ENCODE peak calls at places on chromosomes 6 and 20, in six cellular contexts. I is left lung, E is BE2C, C is breast epithelium, A is neural progenitor cell, J is endothelial cell of umbilical vein. P is an unnamed sample.

GRCh38 chr6:47428746-47429664 is 48.6 kb upstream of the CD2AP start:
- DNase-seq in I (no peak), E (no peak), C (no peak), A (no peak), J (no peak), P (peak; percentile 22)

GRCh38 chr20:51668515-51668914 is 99.7 kb downstream of the ATP9A start:
- DNase-seq in I (no peak), E (no peak), C (no peak), A (no peak), J (no peak), P (no peak)

GRCh38 chr6:88629838-88630462 is 333.5 kb downstream of the RNGTT start:
- DNase-seq in I (no peak), E (no peak), C (no peak), A (peak; percentile 79), J (no peak), P (peak; percentile 23)

GRCh38 chr20:41167118-41167470 is 29.8 kb downstream of the PLCG1 start:
- DNase-seq in I (peak; percentile 16), E (no peak), C (no peak), A (no peak), J (no peak), P (no peak)

GRCh38 chr6:168450921-168451320 is 9.9 kb downstream of the SMOC2 start:
- DNase-seq in I (no peak), E (no peak), C (no peak), A (no peak), J (no peak), P (no peak)

GRCh38 chr20:18443841-18444240 is 23.0 kb downstream of the DZANK1 start:
- DNase-seq in I (no peak), E (peak; percentile 32), C (no peak), A (no peak), J (no peak), P (no peak)

GRCh38 chr20:59340186-59340885 is 39.9 kb downstream of the EDN3 start:
- DNase-seq in I (no peak), E (no peak), C (no peak), A (no peak), J (no peak), P (no peak)

GRCh38 chr20:63457737-63458136 is 14.7 kb downstream of the KCNQ2 start:
- DNase-seq in I (no peak), E (peak; percentile 69), C (peak; percentile 26), A (no peak), J (no peak), P (no peak)

GRCh38 chr6:31426395-31426794 is 23.0 kb downstream of the MICA start:
- DNase-seq in I (no peak), E (no peak), C (no peak), A (no peak), J (no peak), P (no peak)

GRCh38 chr20:5844063-5844681 is 94.0 kb downstream of the SHLD1 start:
- DNase-seq in I (no peak), E (peak; percentile 79), C (no peak), A (no peak), J (no peak), P (no peak)

GRCh38 chr6:75378101-75378500 is 93.5 kb upstream of the TMEM30A start:
- DNase-seq in I (no peak), E (no peak), C (no peak), A (no peak), J (no peak), P (no peak)

GRCh38 chr20:38268115-38268514 is 7.6 kb upstream of the KIAA1755 start:
- DNase-seq in I (no peak), E (no peak), C (no peak), A (no peak), J (no peak), P (no peak)

GRCh38 chr6:136783495-136784270 is 8.6 kb downstream of the MAP3K5 start:
- DNase-seq in I (peak; percentile 68), E (no peak), C (no peak), A (no peak), J (no peak), P (no peak)

GRCh38 chr6:142378138-142378875 is 76.5 kb downstream of the ADGRG6 start:
- DNase-seq in I (no peak), E (no peak), C (no peak), A (no peak), J (peak; percentile 96), P (no peak)

GRCh38 chr6:21885532-21886089 is 292.1 kb downstream of the SOX4 start:
- DNase-seq in I (peak; percentile 41), E (peak; percentile 52), C (peak; percentile 65), A (peak; percentile 45), J (peak; percentile 93), P (no peak)

GRCh38 chr6:81820979-81821378 is 68.5 kb upstream of the TENT5A start:
- DNase-seq in I (no peak), E (no peak), C (no peak), A (no peak), J (no peak), P (no peak)

GRCh38 chr20:20019123-20019522 is 2.0 kb downstream of the NAA20 start:
- DNase-seq in I (no peak), E (no peak), C (peak; percentile 46), A (no peak), J (no peak), P (no peak)

GRCh38 chr6:148423601-148424270 is 81.1 kb downstream of the SASH1 start:
- DNase-seq in I (no peak), E (no peak), C (no peak), A (no peak), J (peak; percentile 96), P (no peak)

GRCh38 chr6:137234505-137234863 is 15.3 kb upstream of the IFNGR1 start:
- DNase-seq in I (no peak), E (no peak), C (no peak), A (no peak), J (no peak), P (no peak)

GRCh38 chr6:43055966-43056365 is 2.3 kb upstream of the CUL7 start:
- DNase-seq in I (no peak), E (no peak), C (no peak), A (no peak), J (no peak), P (no peak)

GRCh38 chr6:43052225-43052841 is 1.3 kb downstream of the CUL7 start:
- DNase-seq in I (no peak), E (no peak), C (no peak), A (no peak), J (no peak), P (no peak)

GRCh38 chr6:43054206-43054943 is 724 bp upstream of the CUL7 start:
- DNase-seq in I (no peak), E (no peak), C (peak; percentile 53), A (no peak), J (peak; percentile 13), P (peak; percentile 72)

GRCh38 chr6:43052842-43053544 is 658 bp downstream of the CUL7 start:
- DNase-seq in I (no peak), E (peak; percentile 32), C (peak; percentile 31), A (no peak), J (peak; percentile 53), P (peak; percentile 56)

GRCh38 chr6:43053545-43054205 is at the start of gene CUL7:
- DNase-seq in I (peak; percentile 93), E (peak; percentile 93), C (peak; percentile 90), A (peak; percentile 91), J (peak; percentile 95), P (peak; percentile 99)
- H3K36me3 ChIP-seq in I (no peaks in the 10 kb centered on the region), E (peaks cover 8% of the 10 kb centered on the region), C (no peaks in the 10 kb centered on the region), A (no peaks in the 10 kb centered on the region), J (peaks cover 11% of the 10 kb centered on the region), P (peaks cover 20% of the 10 kb centered on the region)

DNA sequence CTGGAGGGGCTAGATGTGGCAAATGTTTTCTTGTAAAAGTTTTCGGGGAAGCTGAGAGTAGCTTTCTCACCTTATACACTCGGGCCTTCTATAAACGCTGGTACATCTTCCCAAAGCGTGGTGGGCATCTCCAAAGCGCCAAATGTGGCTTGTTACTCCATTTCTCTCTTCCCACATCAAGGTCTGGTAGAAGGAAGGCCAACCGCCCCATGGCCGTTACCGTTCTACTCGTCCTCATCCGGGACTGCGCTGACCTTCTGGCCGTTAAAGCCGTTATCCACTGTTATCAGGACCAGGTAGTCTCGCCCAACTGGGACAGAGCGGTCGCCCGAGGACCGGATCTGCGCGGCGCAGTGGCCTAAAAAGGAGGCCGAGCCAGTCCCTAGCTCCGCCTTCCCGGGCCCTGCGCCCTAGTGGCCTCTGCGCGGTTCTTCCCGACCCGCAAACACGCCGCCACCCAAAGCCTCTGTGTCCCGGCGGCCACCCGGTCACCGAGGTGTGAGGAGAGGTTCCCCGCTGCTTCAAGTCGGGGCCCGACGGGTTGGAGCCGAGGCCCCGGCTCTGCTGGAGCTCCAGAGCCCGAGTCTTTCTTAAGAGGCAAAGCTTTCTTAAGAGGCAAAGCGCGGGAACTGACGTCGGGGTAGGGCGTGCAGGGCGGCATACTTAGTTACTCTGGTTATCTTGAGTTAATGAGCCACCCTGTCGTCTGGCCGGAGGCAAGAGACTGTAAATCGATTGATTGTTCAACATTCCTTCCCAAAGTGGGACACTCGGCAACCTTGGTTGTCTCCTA is 90.5 kb downstream of the GPX5 start:
- DNase-seq in I (no peak), E (no peak), C (no peak), A (peak; percentile 26), J (no peak), P (peak; percentile 58)
- H3K4me3 ChIP-seq in I (no peak overlapping the region), E (no peak overlapping the region), C (no peak overlapping the region), A (no peak overlapping the region), J (no peak overlapping the region), P (peak overlapping the region; percentile 46)

DNA sequence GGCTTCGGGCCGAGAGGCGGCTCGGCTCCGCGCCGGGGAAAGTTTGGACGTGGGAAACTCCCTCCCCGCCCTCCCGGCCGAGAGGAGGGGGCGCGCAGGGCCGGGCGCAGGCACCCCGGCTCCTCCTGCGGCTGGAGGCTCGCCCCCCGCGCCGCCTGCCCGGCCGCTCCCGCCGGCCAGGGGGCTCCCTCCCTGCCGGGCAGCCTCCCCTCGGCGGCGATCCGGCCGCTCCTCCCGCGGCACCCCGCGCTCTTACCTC is 370 bp downstream of the CDH22 start:
- DNase-seq in I (no peak), E (no peak), C (no peak), A (no peak), J (no peak), P (peak; percentile 84)
- H3K27me3 ChIP-seq in I (peaks cover 67% of the 10 kb centered on the region), E (peaks cover 32% of the 10 kb centered on the region), C (peaks cover 81% of the 10 kb centered on the region), A (peaks cover 98% of the 10 kb centered on the region), J (peaks cover 51% of the 10 kb centered on the region), P (peaks cover 74% of the 10 kb centered on the region)

DNA sequence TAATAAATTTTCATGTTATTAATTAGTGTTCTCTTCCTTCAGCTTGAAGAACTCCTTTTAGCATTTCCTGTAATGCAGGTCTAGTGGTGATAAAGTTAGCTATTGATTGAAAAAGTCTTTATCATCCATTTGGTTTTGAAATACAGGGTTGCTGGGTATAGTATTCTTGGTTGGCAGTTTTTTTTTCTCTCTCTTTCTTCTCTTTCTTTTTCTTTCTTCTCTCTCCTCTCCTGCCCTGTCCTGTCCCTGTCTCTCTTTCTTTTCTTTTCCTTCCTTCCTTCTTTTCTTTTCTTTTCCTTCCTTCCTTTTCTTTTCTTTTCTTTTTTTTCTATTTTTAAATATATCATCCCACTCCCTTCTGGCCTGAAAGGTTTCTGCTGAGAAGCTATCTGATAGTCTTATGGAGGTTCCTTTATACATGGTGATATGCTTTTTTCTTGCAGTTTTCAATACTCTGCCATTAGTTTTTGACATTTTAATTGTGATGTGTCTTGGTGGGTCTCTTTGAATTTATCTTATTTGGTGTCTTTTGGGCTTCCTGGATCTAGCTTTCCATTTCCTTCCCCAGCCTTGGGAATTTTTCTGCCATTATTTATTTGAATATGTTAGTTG is 55.4 kb downstream of the CDC5L start:
- DNase-seq in I (no peak), E (no peak), C (no peak), A (no peak), J (no peak), P (no peak)
- H3K36me3 ChIP-seq in I (no peaks in the 10 kb centered on the region), E (peaks cover 3% of the 10 kb centered on the region), C (peaks cover 10% of the 10 kb centered on the region), A (peaks cover 29% of the 10 kb centered on the region), J (peaks cover 5% of the 10 kb centered on the region), P (peaks cover 3% of the 10 kb centered on the region)

GRCh38 chr20:46175127-46175494 is 57.0 kb downstream of the CD40 start:
- DNase-seq in I (no peak), E (no peak), C (no peak), A (no peak), J (no peak), P (no peak)
- H3K4me3 ChIP-seq in I (no peak overlapping the region), E (no peak overlapping the region), C (no peak overlapping the region), A (peak overlapping the region; percentile 30), J (no peak overlapping the region), P (peak overlapping the region; percentile 22)